ENCODE peak calls at places on chromosomes 12 and 14, in nine cellular contexts. W is HCT116, B is gastrocnemius medialis, N is heart left ventricle, U is right lobe of liver, C is K562, P is esophagus muscularis mucosa, H is tibial nerve, E is endothelial cell of umbilical vein. Y is an unnamed sample.
A peak's percentile ranks its signal among the peaks of the same experiment; 100 is the strongest.

GRCh38 chr14:47715330-47715729 is 39.9 kb upstream of the MDGA2 start:
- DNase-seq in B (no peak), P (no peak), W (peak; percentile 12), H (no peak), E (no peak), U (no peak), C (no peak), N (no peak), Y (no peak)

GRCh38 chr14:68897559-68898160 is 81.4 kb downstream of the ACTN1 start:
- DNase-seq in N (no peak), C (no peak), W (no peak), B (no peak), H (no peak), P (no peak), E (no peak), U (no peak), Y (no peak)

GRCh38 chr12:81530352-81530751 is 228.8 kb downstream of the PPFIA2 start:
- DNase-seq in H (no peak), W (no peak), B (no peak), E (no peak), C (no peak), P (no peak), U (no peak), N (no peak), Y (no peak)

GRCh38 chr12:13941258-13942249 is 39.8 kb downstream of the GRIN2B start:
- DNase-seq in B (no peak), E (peak; percentile 1), H (peak; percentile 13), P (peak; percentile 75), N (peak; percentile 15), W (peak; percentile 77), C (peak; percentile 8), U (peak; percentile 71), Y (no peak)

GRCh38 chr12:50246873-50247612 is 36.3 kb downstream of the LIMA1 start:
- DNase-seq in N (peak; percentile 86), P (no peak), W (peak; percentile 99), E (peak; percentile 79), U (no peak), H (peak; percentile 92), C (peak; percentile 75), B (peak; percentile 88), Y (no peak)

GRCh38 chr12:107541001-107541400 is 144.6 kb upstream of the PWP1 start:
- DNase-seq in C (no peak), P (peak; percentile 66), B (no peak), H (no peak), W (no peak), N (no peak), U (no peak), E (no peak), Y (no peak)

GRCh38 chr12:44246481-44247105 is 410.7 kb downstream of the TMEM117 start:
- DNase-seq in H (no peak), B (no peak), U (no peak), P (no peak), N (no peak), E (no peak), C (no peak), W (no peak), Y (no peak)

GRCh38 chr14:91369628-91370445 is 47.8 kb downstream of the CCDC88C start:
- DNase-seq in P (no peak), B (no peak), W (no peak), U (no peak), E (peak; percentile 82), N (no peak), C (no peak), H (no peak), Y (no peak)

GRCh38 chr14:76546426-76547221 is 170.7 kb downstream of the ESRRB start:
- DNase-seq in C (peak; percentile 58), U (no peak), H (no peak), B (no peak), N (no peak), P (no peak), E (peak; percentile 19), W (peak; percentile 50), Y (no peak)

GRCh38 chr14:92316937-92317336 is 6.0 kb upstream of the SLC24A4 start:
- DNase-seq in C (no peak), H (no peak), N (no peak), B (no peak), U (no peak), W (peak; percentile 61), P (no peak), E (no peak), Y (no peak)

GRCh38 chr14:100450736-100451135 is 127.6 kb downstream of the SLC25A47 start:
- DNase-seq in P (no peak), U (no peak), E (no peak), N (no peak), C (no peak), B (no peak), H (no peak), W (no peak), Y (no peak)

GRCh38 chr12:130167537-130167936 is 5.3 kb downstream of the FZD10 start:
- DNase-seq in B (no peak), H (no peak), E (no peak), N (no peak), C (no peak), P (no peak), U (no peak), W (no peak), Y (no peak)

GRCh38 chr12:123111498-123112165 is 39.3 kb downstream of the PITPNM2 start:
- DNase-seq in C (no peak), P (no peak), U (no peak), B (no peak), N (no peak), W (no peak), E (no peak), H (no peak), Y (no peak)

GRCh38 chr14:50318031-50318626 is 6.0 kb downstream of the DMAC2L start:
- DNase-seq in H (no peak), P (no peak), B (no peak), C (no peak), N (no peak), E (peak; percentile 45), U (no peak), W (peak; percentile 26), Y (no peak)

GRCh38 chr14:36505193-36505815 is 14.7 kb downstream of the NKX2-1 start:
- DNase-seq in H (no peak), U (no peak), C (no peak), E (no peak), N (no peak), P (no peak), B (no peak), W (no peak), Y (no peak)

GRCh38 chr12:49983892-49984291 is 11.1 kb downstream of the AQP6 start:
- DNase-seq in N (no peak), B (no peak), W (no peak), P (no peak), U (no peak), E (peak; percentile 87), C (peak; percentile 30), H (no peak), Y (no peak)

GRCh38 chr12:47904647-47905312 is at the start of gene VDR:
- DNase-seq in W (peak; percentile 87), P (peak; percentile 96), U (peak; percentile 82), C (peak; percentile 97), N (peak; percentile 53), E (peak; percentile 61), H (peak; percentile 53), B (peak; percentile 74), Y (peak; percentile 88)
- TF ChIP-seq POLR2A in W (peak; percentile 56), P (no peak), U (peak; percentile 43), C (no peak), N (no peak), E (no peak), H (no peak), B (peak; percentile 79), Y (no peak)

DNA sequence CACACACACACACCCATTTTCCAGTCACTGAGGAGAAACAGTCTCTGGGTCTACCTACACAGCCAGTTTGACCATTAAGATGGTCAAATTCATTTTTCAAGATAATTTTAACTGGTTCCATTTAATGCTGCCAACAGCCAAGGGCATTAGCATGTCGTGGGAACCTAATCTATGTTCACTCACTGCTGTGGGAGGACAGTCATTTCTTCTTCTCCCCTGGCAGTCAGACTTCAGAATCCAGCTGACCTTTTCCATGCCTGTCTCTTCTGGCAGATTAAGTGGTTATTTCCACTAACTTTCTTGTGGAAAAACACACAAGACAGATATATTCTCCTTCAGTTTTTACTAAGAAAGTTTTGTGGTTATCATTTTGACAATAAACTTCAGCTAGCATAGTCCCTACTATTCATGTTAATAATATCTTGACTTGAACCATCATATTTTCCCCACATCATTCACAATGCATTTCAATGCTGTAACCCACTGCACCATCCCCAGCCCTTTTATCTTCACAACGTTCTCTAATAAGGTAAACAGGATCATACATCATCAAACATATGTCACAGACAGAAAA is 82.2 kb downstream of the DAD1 start:
- DNase-seq in N (no peak), C (no peak), B (no peak), H (no peak), E (no peak), W (no peak), U (no peak), P (no peak), Y (no peak)
- H3K27me3 ChIP-seq in N (no peaks in the 10 kb centered on the region), C (peaks cover 6% of the 10 kb centered on the region), B (no peaks in the 10 kb centered on the region), H (no peaks in the 10 kb centered on the region), E (peaks cover 2% of the 10 kb centered on the region), W (peaks cover 85% of the 10 kb centered on the region), U (no peaks in the 10 kb centered on the region), P (no peaks in the 10 kb centered on the region), Y (no peaks in the 10 kb centered on the region)

DNA sequence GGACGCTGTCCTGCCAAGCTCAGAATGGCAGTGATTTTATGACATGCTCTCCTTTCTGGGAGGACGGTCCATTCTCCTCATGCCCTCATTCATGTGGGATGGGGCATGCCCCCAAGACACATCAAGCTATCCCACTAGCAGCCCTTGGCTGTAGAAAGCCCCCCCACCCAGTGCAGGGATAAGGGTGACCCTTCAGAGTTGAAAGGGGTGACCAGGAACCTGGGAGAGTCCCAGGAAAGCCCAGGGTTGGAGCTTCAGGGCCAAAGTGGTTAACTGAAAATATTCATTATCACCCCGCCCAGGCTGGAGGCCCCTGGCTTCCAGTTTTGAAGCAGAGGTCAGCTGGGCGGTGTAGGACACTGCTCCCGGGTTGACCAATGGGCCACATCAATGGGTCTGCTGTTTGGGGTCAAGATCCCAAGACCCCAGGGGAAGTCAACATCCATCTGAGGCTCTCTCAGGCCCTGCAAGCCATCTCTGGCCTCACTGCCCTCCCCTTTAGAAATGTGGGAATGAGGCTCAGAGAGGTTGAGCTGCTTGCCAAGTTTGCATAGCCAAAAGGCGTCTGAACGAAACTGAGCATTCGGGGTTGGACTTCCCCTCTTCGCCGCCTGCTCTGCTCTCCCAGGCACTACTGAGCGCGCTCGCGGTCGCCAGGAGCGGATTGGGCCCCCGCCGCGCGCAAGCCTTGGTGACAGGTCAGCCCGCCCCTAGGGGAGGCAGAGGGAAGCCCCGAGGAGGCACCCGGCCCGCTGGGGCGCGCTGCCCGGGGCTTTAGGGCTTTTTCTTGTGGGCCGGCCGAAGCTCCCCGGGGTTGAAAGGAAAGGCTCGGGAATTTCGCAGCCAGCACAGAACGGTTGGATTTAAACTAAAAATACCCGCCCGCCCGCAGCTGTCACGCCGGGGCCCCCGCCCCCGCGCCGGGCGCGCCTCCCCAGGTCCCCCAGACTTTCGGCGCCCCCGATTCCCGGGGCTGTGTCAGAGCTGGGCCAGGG is 630 bp downstream of the SYNE3 start:
- DNase-seq in B (peak; percentile 64), W (no peak), E (peak; percentile 49), C (peak; percentile 75), H (no peak), U (peak; percentile 75), N (peak; percentile 83), P (no peak), Y (peak; percentile 90)
- TF ChIP-seq POLR2A in B (peak; percentile 13), W (no peak), E (no peak), C (no peak), H (no peak), U (no peak), N (no peak), P (no peak), Y (no peak)

DNA sequence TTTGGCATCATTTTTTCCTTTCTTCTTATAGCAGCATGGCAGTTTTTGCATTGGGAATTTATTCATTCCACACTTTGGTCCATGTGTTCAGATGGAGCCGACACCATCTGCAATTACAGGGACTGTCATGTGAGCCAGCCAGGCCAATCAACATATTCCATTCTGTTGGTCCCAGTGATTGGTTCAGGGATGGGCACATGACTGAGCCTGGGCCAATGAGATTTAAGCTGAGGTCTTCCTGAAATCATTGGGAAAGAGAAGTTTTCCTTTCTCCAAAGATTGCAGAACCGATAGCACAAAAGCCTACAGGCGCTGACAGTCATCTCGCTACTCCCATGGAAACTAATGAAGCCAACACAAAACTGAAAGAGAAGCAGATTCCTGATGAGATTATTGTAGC is 841.5 kb upstream of the TMEM132C start:
- DNase-seq in W (no peak), H (no peak), U (no peak), P (no peak), E (no peak), N (no peak), B (no peak), C (no peak), Y (no peak)
- H3K27me3 ChIP-seq in W (no peaks in the 10 kb centered on the region), H (no peaks in the 10 kb centered on the region), U (no peaks in the 10 kb centered on the region), P (no peaks in the 10 kb centered on the region), E (no peaks in the 10 kb centered on the region), N (no peaks in the 10 kb centered on the region), B (no peaks in the 10 kb centered on the region), C (no peaks in the 10 kb centered on the region), Y (no peaks in the 10 kb centered on the region)

Y was measured in suprapubic skin.